ENCODE peak calls at places on chromosomes 16 and 17, in four cellular contexts. One of them, this sample, is unnamed.

GRCh38 chr16:81429045-81429521 is 15.5 kb upstream of the CMIP start:
- DNase-seq in A549: no peak
- DNase-seq in HepG2: peak
- DNase-seq in K562: peak
- DNase-seq in this sample: peak

GRCh38 chr17:74163271-74163821 is 40.1 kb upstream of the RPL38 start:
- DNase-seq in HepG2: no peak
- DNase-seq in K562: peak
- DNase-seq in A549: no peak
- DNase-seq in this sample: no peak

GRCh38 chr16:22369221-22369811 is 5.1 kb downstream of the CDR2 start:
- DNase-seq in K562: peak
- DNase-seq in A549: no peak
- DNase-seq in HepG2: peak
- DNase-seq in this sample: no peak

GRCh38 chr16:74760007-74760767 is 14.4 kb downstream of the FA2H start:
- DNase-seq in K562: no peak
- DNase-seq in HepG2: no peak
- DNase-seq in A549: peak
- DNase-seq in this sample: no peak

GRCh38 chr17:16250635-16251034 is 33.6 kb downstream of the PIGL start:
- DNase-seq in K562: no peak
- DNase-seq in HepG2: peak
- DNase-seq in A549: no peak
- DNase-seq in this sample: no peak

GRCh38 chr16:30534368-30535105 is at the start of gene ZNF747:
- DNase-seq in A549: peak
- DNase-seq in K562: peak
- DNase-seq in HepG2: peak
- DNase-seq in this sample: peak

GRCh38 chr16:88690341-88691128 is 4.2 kb upstream of the SNAI3 start:
- DNase-seq in K562: no peak
- DNase-seq in A549: no peak
- DNase-seq in HepG2: no peak
- DNase-seq in this sample: no peak

GRCh38 chr16:66273644-66274334 is 92.7 kb upstream of the CDH5 start:
- DNase-seq in A549: no peak
- DNase-seq in K562: no peak
- DNase-seq in HepG2: no peak
- DNase-seq in this sample: peak

DNA sequence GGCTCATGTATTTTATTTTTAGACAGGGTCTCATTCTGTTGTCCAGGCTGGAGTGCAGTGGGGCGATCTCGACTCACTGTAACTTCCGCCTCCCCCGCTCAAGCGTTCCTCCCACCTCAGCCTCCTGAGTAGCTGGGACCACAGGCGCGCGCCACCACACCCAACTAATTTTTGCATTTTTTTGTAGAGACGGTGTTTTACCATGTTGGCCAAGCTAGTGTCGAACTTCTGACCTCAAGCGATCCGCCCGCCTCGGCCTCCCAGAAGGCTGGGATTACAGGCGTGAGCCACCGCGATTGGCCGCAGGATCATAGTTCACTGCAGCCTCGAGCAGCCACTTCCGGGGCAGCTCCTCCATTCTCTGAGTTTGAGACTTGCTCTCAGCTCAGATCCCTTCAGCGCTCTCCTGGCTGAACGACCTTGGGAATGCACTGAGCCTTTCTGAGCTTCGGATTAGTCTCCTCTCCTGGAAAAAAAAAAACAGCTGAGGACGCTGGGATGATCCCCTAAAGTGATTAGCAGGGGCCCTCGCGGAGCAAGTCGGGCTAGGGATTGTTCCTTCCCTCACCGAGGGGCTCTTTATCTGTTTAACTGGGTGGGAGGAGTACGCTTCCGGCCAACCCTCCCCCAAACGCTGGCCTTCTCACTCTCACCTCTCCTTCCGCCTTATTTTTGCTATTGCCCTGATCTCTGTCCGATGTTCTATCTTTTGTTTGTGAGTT is 1.1 kb upstream of the PKMYT1 start:
- DNase-seq in HepG2: peak
- DNase-seq in K562: peak
- DNase-seq in A549: no peak
- DNase-seq in this sample: no peak
- TF ChIP-seq HMGXB4 in HepG2: no peak
- TF ChIP-seq HMGXB4 in K562: no peak
- TF ChIP-seq HMGXB4 in A549: no peak
- TF ChIP-seq HMGXB4 in this sample: no peak

DNA sequence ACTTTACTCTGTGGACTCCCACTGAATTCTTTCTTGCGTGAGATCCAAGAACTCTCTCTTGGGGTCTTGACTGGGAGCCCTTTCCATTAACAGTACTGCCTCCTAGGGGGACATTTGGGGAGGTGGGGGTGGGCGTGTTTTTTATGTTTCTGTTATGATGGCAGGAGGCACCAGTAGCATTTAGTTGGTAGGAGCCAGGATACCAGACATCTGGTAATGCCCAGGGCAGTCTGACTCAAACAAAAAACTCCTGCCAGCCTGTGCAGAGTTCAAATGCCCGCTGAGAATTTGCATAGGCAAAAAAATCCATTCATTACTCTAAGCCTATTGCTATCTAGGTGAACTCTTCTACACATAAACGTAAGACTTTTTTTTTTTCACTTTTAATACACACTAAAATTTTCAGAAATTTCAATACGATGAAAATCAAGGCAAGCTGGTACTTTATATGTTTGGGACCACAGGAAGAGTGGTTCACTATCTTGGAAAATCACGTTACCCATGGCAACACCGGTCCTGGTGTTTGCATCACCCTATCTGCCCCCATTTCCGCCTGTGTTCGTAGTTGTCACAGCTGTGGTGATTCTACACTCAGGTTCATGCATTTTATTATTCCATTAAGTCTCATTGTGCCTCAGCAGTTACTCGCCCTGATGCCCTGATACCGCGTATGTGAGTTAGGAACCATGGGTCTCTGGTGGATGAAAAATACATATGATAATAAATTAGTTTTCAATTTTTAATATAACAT is 121.1 kb upstream of the XYLT1 start:
- DNase-seq in HepG2: no peak
- DNase-seq in K562: peak
- DNase-seq in A549: no peak
- DNase-seq in this sample: no peak
- TF ChIP-seq HMGXB4 in HepG2: no peak
- TF ChIP-seq HMGXB4 in K562: no peak
- TF ChIP-seq HMGXB4 in A549: no peak
- TF ChIP-seq HMGXB4 in this sample: no peak

DNA sequence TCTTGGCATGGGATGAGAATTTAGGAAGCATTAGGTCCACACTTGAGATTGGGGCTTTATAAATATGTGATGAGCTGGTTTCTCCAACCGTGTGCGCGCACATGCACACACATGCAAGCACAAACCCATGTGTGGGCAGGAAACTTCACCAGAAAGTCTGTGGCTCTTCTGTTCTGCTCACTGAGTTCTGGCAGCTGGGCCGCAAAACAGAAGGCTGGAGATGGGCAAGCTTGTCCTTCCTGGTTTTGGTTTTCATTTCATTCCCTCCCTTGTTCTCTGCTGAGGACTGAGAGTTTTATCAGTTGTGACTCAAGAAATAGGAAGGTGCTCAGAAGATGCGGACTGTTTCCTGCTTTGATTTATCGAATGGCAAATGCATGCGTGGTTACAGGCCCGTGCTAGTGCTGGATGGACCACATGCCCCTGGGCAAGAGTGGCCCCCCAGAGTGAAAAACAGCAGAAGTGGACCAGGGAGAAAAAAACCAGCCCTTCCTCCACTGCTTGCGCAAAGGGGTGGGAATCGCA is 14.1 kb downstream of the MAP3K14 start:
- DNase-seq in A549: no peak
- DNase-seq in K562: no peak
- DNase-seq in HepG2: no peak
- DNase-seq in this sample: no peak
- TF ChIP-seq HMGXB4 in A549: no peak
- TF ChIP-seq HMGXB4 in K562: no peak
- TF ChIP-seq HMGXB4 in HepG2: no peak
- TF ChIP-seq HMGXB4 in this sample: no peak

DNA sequence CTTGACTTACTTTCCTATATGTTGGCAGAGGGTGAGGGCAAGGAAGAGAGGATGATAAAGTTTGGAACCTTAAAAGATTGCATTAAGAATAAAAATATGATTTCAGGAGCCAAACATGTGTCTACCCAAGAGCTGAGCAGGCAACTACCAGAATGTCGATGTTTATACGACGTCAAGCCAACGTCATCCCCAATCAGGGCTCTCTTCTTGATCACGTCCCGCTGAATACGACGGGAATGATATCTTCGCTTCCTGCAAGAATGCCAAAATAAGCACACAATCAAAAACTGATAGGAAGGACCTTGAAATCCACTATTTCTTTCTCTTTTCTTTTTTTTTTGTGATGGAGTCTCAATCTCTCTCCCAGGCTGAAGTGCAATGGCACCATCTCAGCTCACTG is 20.1 kb upstream of the ITGAE start:
- DNase-seq in HepG2: no peak
- DNase-seq in K562: no peak
- DNase-seq in A549: no peak
- DNase-seq in this sample: no peak
- TF ChIP-seq HMGXB4 in HepG2: no peak
- TF ChIP-seq HMGXB4 in K562: no peak
- TF ChIP-seq HMGXB4 in A549: no peak
- TF ChIP-seq HMGXB4 in this sample: no peak

DNA sequence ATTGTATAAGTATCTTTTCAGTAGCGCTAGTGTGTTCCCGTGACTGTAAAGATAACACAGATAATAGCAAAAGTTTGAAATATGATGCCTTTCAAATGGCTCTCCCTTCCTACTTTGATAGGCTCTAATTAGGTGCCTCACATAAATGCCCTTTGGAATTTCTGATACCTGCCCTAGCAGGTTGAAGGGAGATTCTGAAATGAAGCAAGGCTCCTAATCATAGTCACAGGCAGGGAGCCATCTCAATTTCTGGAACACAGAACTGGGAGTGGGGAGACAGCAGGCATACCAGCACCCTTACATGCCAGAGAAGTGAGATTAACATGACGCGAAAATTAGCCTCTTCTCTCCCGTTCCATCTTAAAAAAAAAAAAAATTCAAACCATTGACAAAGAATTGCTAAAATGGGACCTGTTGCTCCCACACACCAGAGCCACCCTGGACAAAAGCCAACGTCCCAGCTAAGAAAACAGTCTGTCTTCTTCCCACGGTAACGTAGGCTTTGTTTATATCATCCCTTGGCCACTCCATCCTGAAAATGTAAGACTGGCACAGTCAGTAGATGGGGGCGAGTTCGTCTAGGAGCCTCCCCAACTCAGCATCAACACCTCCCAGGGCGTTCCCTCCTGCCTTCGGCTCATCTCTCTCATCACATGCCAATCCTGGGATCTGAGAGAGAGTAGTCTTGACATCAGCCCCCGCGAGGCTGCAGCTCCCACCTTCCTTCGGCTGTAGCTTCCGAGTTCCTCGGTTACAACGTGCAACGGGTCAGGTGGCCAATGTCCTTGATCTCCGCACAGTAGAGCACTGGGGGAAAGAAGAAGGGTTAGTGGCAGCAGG is 1.1 kb downstream of the RNF227 start:
- DNase-seq in K562: no peak
- DNase-seq in HepG2: no peak
- DNase-seq in A549: peak
- DNase-seq in this sample: no peak
- TF ChIP-seq HMGXB4 in K562: no peak
- TF ChIP-seq HMGXB4 in HepG2: no peak
- TF ChIP-seq HMGXB4 in A549: no peak
- TF ChIP-seq HMGXB4 in this sample: no peak

DNA sequence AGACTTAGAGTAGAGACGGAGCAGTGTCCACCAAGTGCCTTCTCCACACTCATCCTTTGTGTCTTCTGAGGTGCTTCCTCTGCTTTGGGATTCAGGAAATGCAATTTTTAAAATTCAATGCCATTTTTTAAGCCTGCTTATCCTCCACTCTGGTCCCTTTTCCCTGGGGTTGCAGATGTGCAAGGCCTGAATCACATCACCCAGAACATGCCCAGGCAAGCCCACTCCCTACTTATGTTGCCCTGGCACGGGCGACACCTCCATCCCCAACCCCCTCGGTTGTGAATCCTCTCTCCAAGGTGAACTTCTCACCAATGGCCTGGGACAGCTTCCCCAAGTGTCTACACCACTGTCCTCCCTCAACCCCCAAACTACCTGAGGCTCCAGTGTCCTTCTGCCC is 116.2 kb downstream of the C17orf67 start:
- DNase-seq in K562: no peak
- DNase-seq in A549: no peak
- DNase-seq in HepG2: no peak
- DNase-seq in this sample: no peak
- TF ChIP-seq HMGXB4 in K562: no peak
- TF ChIP-seq HMGXB4 in A549: no peak
- TF ChIP-seq HMGXB4 in HepG2: no peak
- TF ChIP-seq HMGXB4 in this sample: no peak

GRCh38 chr16:2043980-2044451 is 3.6 kb downstream of the NTHL1 start:
- DNase-seq in K562: no peak
- DNase-seq in A549: no peak
- DNase-seq in HepG2: no peak
- DNase-seq in this sample: no peak

GRCh38 chr16:2046125-2046888 is 1.3 kb downstream of the NTHL1 start:
- DNase-seq in HepG2: no peak
- DNase-seq in A549: no peak
- DNase-seq in K562: no peak
- DNase-seq in this sample: no peak

GRCh38 chr16:2043296-2043979 is 4.2 kb downstream of the NTHL1 start:
- DNase-seq in K562: no peak
- DNase-seq in A549: no peak
- DNase-seq in HepG2: no peak
- DNase-seq in this sample: no peak

GRCh38 chr16:2042666-2043295 is 4.9 kb downstream of the NTHL1 start:
- DNase-seq in K562: peak
- DNase-seq in A549: no peak
- DNase-seq in HepG2: no peak
- DNase-seq in this sample: no peak

DNA sequence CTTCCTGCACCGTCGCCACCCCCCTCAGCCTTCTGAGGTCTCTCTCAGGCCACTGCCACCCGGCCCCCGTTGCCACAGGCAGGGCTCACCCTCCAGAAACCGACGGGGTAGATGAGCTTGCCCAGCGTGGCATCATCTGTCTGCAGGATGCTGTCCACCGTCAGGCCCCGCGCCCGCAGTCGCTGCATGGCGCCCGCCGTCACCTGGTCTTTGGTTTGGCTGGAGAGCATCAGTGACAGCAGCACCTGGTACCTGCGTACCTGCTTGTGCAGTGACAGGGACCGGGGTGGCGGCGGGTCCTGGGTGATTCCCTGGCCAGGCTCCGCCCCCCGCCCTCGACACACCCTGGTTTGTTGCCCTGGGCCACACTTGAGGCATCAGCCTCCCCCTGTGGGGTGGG is 3.1 kb downstream of the NTHL1 start:
- DNase-seq in A549: no peak
- DNase-seq in HepG2: no peak
- DNase-seq in K562: no peak
- DNase-seq in this sample: no peak
- TF ChIP-seq HMGXB4 in A549: no peak
- TF ChIP-seq HMGXB4 in HepG2: no peak
- TF ChIP-seq HMGXB4 in K562: no peak
- TF ChIP-seq HMGXB4 in this sample: no peak